ENCODE peak calls at places on chromosomes 3 and 15, in eight cellular contexts. Y is KBM-7; N is ACHN; G is OCI-LY7; F is stimulated activated CD4-positive, alpha-beta T cell treated with anti-CD3 and anti-CD28 coated beads, Interleukin-2, amount 100 ng/mL, for 48 hours; P is EH; K is lung microvascular endothelial cell; T is GM23248. M is an unnamed sample.
A peak's percentile ranks its signal among the peaks of the same experiment; 100 is the strongest.

GRCh38 chr15:41655716-41656115 is 4.5 kb upstream of the MGA start:
- DNase-seq in Y (no peak), G (no peak), P (peak; percentile 74), K (no peak), T (no peak), N (no peak), F (no peak), M (no peak)

GRCh38 chr3:59386165-59386564 is 336.3 kb upstream of the CFAP20DC start:
- DNase-seq in T (peak; percentile 24), N (no peak), P (no peak), G (no peak), F (no peak), Y (no peak), K (no peak), M (no peak)

GRCh38 chr15:52529940-52530339 is 1.3 kb upstream of the MYO5A start:
- DNase-seq in G (no peak), T (no peak), P (no peak), N (no peak), K (no peak), F (no peak), Y (no peak), M (no peak)

GRCh38 chr3:141485578-141486415 is 1.0 kb upstream of the RASA2 start:
- DNase-seq in G (peak; percentile 41), F (no peak), Y (peak; percentile 36), T (peak; percentile 90), N (peak; percentile 71), K (peak; percentile 32), P (peak; percentile 88), M (no peak)

GRCh38 chr3:23808525-23808924 is 2.8 kb downstream of the UBE2E1 start:
- DNase-seq in T (no peak), N (no peak), K (no peak), G (no peak), F (no peak), Y (peak; percentile 46), P (no peak), M (no peak)

GRCh38 chr15:44308874-44309273 is 20.4 kb downstream of the GOLM2 start:
- DNase-seq in G (no peak), F (no peak), N (no peak), T (no peak), K (no peak), P (no peak), Y (no peak), M (no peak)

GRCh38 chr15:32818758-32819405 is 101.1 kb downstream of the GREM1 start:
- DNase-seq in T (peak; percentile 70), K (no peak), F (no peak), N (no peak), P (peak; percentile 62), G (no peak), Y (no peak), M (no peak)

GRCh38 chr15:78455749-78456148 is 17.7 kb downstream of the IREB2 start:
- DNase-seq in K (peak; percentile 16), N (no peak), T (peak; percentile 24), F (no peak), Y (no peak), G (no peak), P (peak; percentile 19), M (no peak)

GRCh38 chr3:33687406-33688010 is 30.5 kb downstream of the CLASP2 start:
- DNase-seq in K (peak; percentile 15), P (peak; percentile 71), F (no peak), Y (no peak), T (peak; percentile 65), G (no peak), N (peak; percentile 4), M (no peak)

M was measured in Panc1.